ENCODE peak calls at places on chromosome 13, in seven cellular contexts. M is cardiac muscle cell, P is adrenal gland, D is WERI-Rb-1, G is A549, C is upper lobe of right lung, S is WTC11. L is an unnamed sample.

GRCh38 chr13:89628567-89628966 is 1718.9 kb upstream of the MIR17HG start:
- DNase-seq in M (no peak), P (no peak), D (no peak), G (no peak), C (no peak), S (no peak), L (peak; percentile 15)

GRCh38 chr13:112353856-112354255 is 22.3 kb upstream of the SPACA7 start:
- DNase-seq in M (no peak), P (no peak), D (no peak), G (no peak), C (peak; percentile 57), S (no peak), L (no peak)

GRCh38 chr13:97165527-97166425 is 56.4 kb upstream of the MBNL2 start:
- DNase-seq in M (no peak), P (no peak), D (no peak), G (no peak), C (no peak), S (no peak), L (no peak)

GRCh38 chr13:99743079-99743478 is 228.5 kb downstream of the ZIC5 start:
- DNase-seq in M (no peak), P (no peak), D (no peak), G (no peak), C (no peak), S (no peak), L (no peak)

GRCh38 chr13:52371736-52372247 is 34.2 kb downstream of the THSD1 start:
- DNase-seq in M (peak; percentile 79), P (no peak), D (no peak), G (no peak), C (no peak), S (no peak), L (no peak)

GRCh38 chr13:35838356-35838755 is 292.8 kb downstream of the DCLK1 start:
- DNase-seq in M (peak; percentile 78), P (no peak), D (no peak), G (no peak), C (no peak), S (no peak), L (no peak)

GRCh38 chr13:48775285-48775684 is 121.6 kb downstream of the CYSLTR2 start:
- DNase-seq in M (no peak), P (no peak), D (no peak), G (no peak), C (no peak), S (no peak), L (no peak)

GRCh38 chr13:110337287-110337686 is 30.2 kb downstream of the COL4A2 start:
- DNase-seq in M (no peak), P (no peak), D (no peak), G (no peak), C (peak; percentile 39), S (no peak), L (no peak)

GRCh38 chr13:46489586-46490023 is 63.4 kb upstream of the LRCH1 start:
- DNase-seq in M (peak; percentile 77), P (no peak), D (no peak), G (no peak), C (no peak), S (no peak), L (peak; percentile 39)

GRCh38 chr13:21736926-21737325 is 66.1 kb downstream of the FGF9 start:
- DNase-seq in M (no peak), P (no peak), D (no peak), G (no peak), C (no peak), S (no peak), L (no peak)

GRCh38 chr13:75417647-75418046 is 64.3 kb downstream of the TBC1D4 start:
- DNase-seq in M (no peak), P (no peak), D (no peak), G (no peak), C (no peak), S (no peak), L (no peak)

GRCh38 chr13:26693749-26694463 is 66.7 kb downstream of the GPR12 start:
- DNase-seq in M (no peak), P (no peak), D (peak; percentile 12), G (no peak), C (no peak), S (no peak), L (no peak)

GRCh38 chr13:51148952-51149573 is 38.0 kb upstream of the C13orf42 start:
- DNase-seq in M (peak; percentile 82), P (peak; percentile 40), D (peak; percentile 47), G (no peak), C (no peak), S (peak; percentile 68), L (peak; percentile 69)